ENCODE peak calls at places on chromosomes 3 and 15, in five cellular contexts. A is foreskin fibroblast, F is cardiac muscle cell, Y is GM12864, H is Calu3. L is an unnamed sample.

GRCh38 chr3:136751259-136752045 is 726 bp downstream of the STAG1 start:
- DNase-seq in F (peak; percentile 88), H (peak; percentile 82), Y (no peak), A (peak; percentile 79), L (peak; percentile 62)

GRCh38 chr15:81280696-81281095 is 43.2 kb downstream of the STARD5 start:
- DNase-seq in F (no peak), H (no peak), A (no peak), Y (no peak), L (no peak)

GRCh38 chr3:33115024-33115768 is 1.4 kb downstream of the CRTAP start:
- DNase-seq in F (peak; percentile 56), Y (no peak), A (peak; percentile 96), H (no peak), L (no peak)

GRCh38 chr15:86483936-86484335 is 404.3 kb downstream of the AGBL1 start:
- DNase-seq in Y (no peak), H (no peak), A (no peak), F (peak; percentile 1), L (no peak)

GRCh38 chr15:68214838-68215234 is 9.7 kb upstream of the CALML4 start:
- DNase-seq in H (no peak), A (no peak), F (no peak), Y (no peak), L (no peak)

GRCh38 chr3:184289426-184289938 is 9.6 kb upstream of the PSMD2 start:
- DNase-seq in Y (no peak), F (peak; percentile 53), A (peak; percentile 74), H (peak; percentile 90), L (peak; percentile 86)

GRCh38 chr3:128073185-128073725 is 21.0 kb downstream of the SEC61A1 start:
- DNase-seq in F (no peak), H (no peak), Y (no peak), A (no peak), L (no peak)

GRCh38 chr3:4290272-4290893 is 12.8 kb upstream of the SETMAR start:
- DNase-seq in H (peak; percentile 29), F (peak; percentile 49), Y (no peak), A (peak; percentile 70), L (peak; percentile 38)

GRCh38 chr3:122858373-122858772 is 63.5 kb downstream of the SLC49A4 start:
- DNase-seq in H (no peak), F (no peak), A (peak; percentile 59), Y (no peak), L (no peak)

GRCh38 chr3:171390531-171390930 is 69.7 kb downstream of the TNIK start:
- DNase-seq in A (no peak), Y (no peak), H (no peak), F (no peak), L (no peak)

GRCh38 chr15:59301527-59301926 is 71.1 kb downstream of the MYO1E start:
- DNase-seq in F (no peak), A (no peak), Y (no peak), H (no peak), L (no peak)

GRCh38 chr15:68414591-68414990 is 17.4 kb downstream of the ITGA11 start:
- DNase-seq in A (no peak), F (no peak), Y (no peak), H (no peak), L (no peak)

GRCh38 chr3:171979081-171979480 is 60.3 kb upstream of the FNDC3B start:
- DNase-seq in Y (no peak), H (no peak), F (no peak), A (no peak), L (no peak)

GRCh38 chr3:195767792-195768191 is 43.9 kb downstream of the MUC4 start:
- DNase-seq in F (no peak), H (no peak), Y (no peak), A (no peak), L (no peak)

GRCh38 chr3:18872466-18872865 is 275.8 kb upstream of the KCNH8 start:
- DNase-seq in A (no peak), F (no peak), Y (no peak), H (no peak), L (no peak)
- TF ChIP-seq CTCF in A (no peak), F (no peak), Y (peak; percentile 50), H (no peak), L (no peak)

GRCh38 chr3:49689046-49689886 is at the start of the genes MST1 and RNF123:
- DNase-seq in F (peak; percentile 95), A (peak; percentile 97), Y (peak; percentile 65), H (peak; percentile 92), L (peak; percentile 93)
- TF ChIP-seq CTCF in F (peak; percentile 39), A (peak; percentile 40), Y (peak; percentile 44), H (no peak), L (peak; percentile 33)

GRCh38 chr3:109731639-109732473 is 394.5 kb upstream of the DPPA4 start:
- DNase-seq in Y (no peak), F (peak; percentile 70), H (peak; percentile 63), A (peak; percentile 74), L (peak; percentile 24)
- TF ChIP-seq CTCF in Y (peak; percentile 73), F (peak; percentile 93), H (peak; percentile 58), A (peak; percentile 84), L (peak; percentile 77)

GRCh38 chr3:133965033-133965570 is 64.6 kb downstream of the SLCO2A1 start:
- DNase-seq in Y (no peak), H (no peak), F (no peak), A (peak; percentile 52), L (no peak)

GRCh38 chr3:133962879-133963278 is 66.8 kb downstream of the SLCO2A1 start:
- DNase-seq in A (peak; percentile 90), H (peak; percentile 47), F (no peak), Y (no peak), L (no peak)

GRCh38 chr3:133963657-133964396 is 65.9 kb downstream of the SLCO2A1 start:
- DNase-seq in A (peak; percentile 24), F (no peak), Y (no peak), H (no peak), L (no peak)

GRCh38 chr3:133965906-133966305 is 63.8 kb downstream of the SLCO2A1 start:
- DNase-seq in H (no peak), Y (no peak), A (no peak), F (no peak), L (no peak)

DNA sequence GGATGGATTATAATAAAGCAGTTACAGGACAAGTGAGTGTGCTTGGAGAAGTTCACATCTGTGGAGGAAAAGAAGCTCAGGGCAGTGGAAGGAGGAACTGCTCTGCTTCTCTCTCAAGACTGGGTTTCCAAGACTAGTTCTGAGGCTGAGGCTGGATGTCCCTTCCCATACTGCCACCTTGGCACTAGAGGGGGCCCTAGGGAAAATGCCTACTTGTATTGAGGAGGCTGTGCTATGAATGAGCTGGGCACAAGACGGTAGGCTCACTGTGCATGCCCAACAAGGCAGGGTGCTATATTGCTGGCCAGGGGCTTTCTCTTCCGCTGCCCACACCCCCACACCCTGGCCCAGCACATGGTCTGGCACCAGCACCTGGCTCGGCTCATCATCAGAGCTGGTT is 65.2 kb downstream of the SLCO2A1 start:
- DNase-seq in A (no peak), F (no peak), H (peak; percentile 60), Y (no peak), L (no peak)
- TF ChIP-seq CTCF in A (peak; percentile 17), F (no peak), H (peak; percentile 50), Y (peak; percentile 4), L (no peak)